ENCODE peak calls at places on chromosomes 13 and 19, in eight cellular contexts. One of them, this sample, is unnamed.

GRCh38 chr13:44660050-44660449 is 83.9 kb upstream of the TSC22D1 start:
- DNase-seq in gastrocnemius medialis: no peak
- DNase-seq in NCI-H1105 treated with DMSO at 0.1 percent for 48 hours: no peak
- DNase-seq in NCI-H1417: no peak
- DNase-seq in endothelial cell: no peak
- DNase-seq in Jurkat, Clone E6-1: no peak
- DNase-seq in omental fat pad: no peak
- DNase-seq in T-cell: no peak
- DNase-seq in this sample: no peak

GRCh38 chr19:46204008-46204407 is 25.5 kb upstream of the IGFL1 start:
- DNase-seq in omental fat pad: no peak
- DNase-seq in T-cell: no peak
- DNase-seq in endothelial cell: no peak
- DNase-seq in Jurkat, Clone E6-1: no peak
- DNase-seq in NCI-H1105 treated with DMSO at 0.1 percent for 48 hours: no peak
- DNase-seq in gastrocnemius medialis: no peak
- DNase-seq in NCI-H1417: no peak
- DNase-seq in this sample: no peak

GRCh38 chr13:51444922-51445321 is 7.9 kb downstream of the INTS6 start:
- DNase-seq in gastrocnemius medialis: no peak
- DNase-seq in Jurkat, Clone E6-1: peak
- DNase-seq in T-cell: no peak
- DNase-seq in omental fat pad: no peak
- DNase-seq in endothelial cell: no peak
- DNase-seq in NCI-H1105 treated with DMSO at 0.1 percent for 48 hours: no peak
- DNase-seq in NCI-H1417: peak
- DNase-seq in this sample: no peak

GRCh38 chr13:41455725-41456419 is 1.5 kb upstream of the RGCC start:
- DNase-seq in NCI-H1417: no peak
- DNase-seq in omental fat pad: no peak
- DNase-seq in gastrocnemius medialis: no peak
- DNase-seq in Jurkat, Clone E6-1: no peak
- DNase-seq in endothelial cell: no peak
- DNase-seq in T-cell: no peak
- DNase-seq in NCI-H1105 treated with DMSO at 0.1 percent for 48 hours: no peak
- DNase-seq in this sample: no peak

GRCh38 chr19:55554749-55555152 is 9.4 kb upstream of the SBK3 start:
- DNase-seq in T-cell: no peak
- DNase-seq in NCI-H1105 treated with DMSO at 0.1 percent for 48 hours: peak
- DNase-seq in NCI-H1417: peak
- DNase-seq in omental fat pad: no peak
- DNase-seq in gastrocnemius medialis: peak
- DNase-seq in endothelial cell: no peak
- DNase-seq in Jurkat, Clone E6-1: no peak
- DNase-seq in this sample: no peak

GRCh38 chr13:28349901-28350654 is 144.8 kb downstream of the FLT1 start:
- DNase-seq in endothelial cell: no peak
- DNase-seq in NCI-H1105 treated with DMSO at 0.1 percent for 48 hours: no peak
- DNase-seq in T-cell: no peak
- DNase-seq in omental fat pad: no peak
- DNase-seq in NCI-H1417: no peak
- DNase-seq in gastrocnemius medialis: no peak
- DNase-seq in Jurkat, Clone E6-1: no peak
- DNase-seq in this sample: no peak

GRCh38 chr13:51636349-51636890 is 52.2 kb downstream of the WDFY2 start:
- DNase-seq in NCI-H1417: peak
- DNase-seq in T-cell: no peak
- DNase-seq in Jurkat, Clone E6-1: no peak
- DNase-seq in endothelial cell: no peak
- DNase-seq in NCI-H1105 treated with DMSO at 0.1 percent for 48 hours: no peak
- DNase-seq in omental fat pad: no peak
- DNase-seq in gastrocnemius medialis: no peak
- DNase-seq in this sample: no peak

GRCh38 chr13:104586010-104586746 is 1520.0 kb upstream of the SLC10A2 start:
- DNase-seq in omental fat pad: no peak
- DNase-seq in NCI-H1417: no peak
- DNase-seq in Jurkat, Clone E6-1: no peak
- DNase-seq in endothelial cell: no peak
- DNase-seq in gastrocnemius medialis: no peak
- DNase-seq in NCI-H1105 treated with DMSO at 0.1 percent for 48 hours: peak
- DNase-seq in T-cell: no peak
- DNase-seq in this sample: no peak

GRCh38 chr19:16514383-16515019 is 18.3 kb downstream of the C19orf44 start:
- DNase-seq in Jurkat, Clone E6-1: no peak
- DNase-seq in gastrocnemius medialis: no peak
- DNase-seq in NCI-H1105 treated with DMSO at 0.1 percent for 48 hours: no peak
- DNase-seq in omental fat pad: no peak
- DNase-seq in NCI-H1417: no peak
- DNase-seq in endothelial cell: no peak
- DNase-seq in T-cell: no peak
- DNase-seq in this sample: no peak

GRCh38 chr13:25253702-25254101 is 33.6 kb downstream of the MTMR6 start:
- DNase-seq in NCI-H1105 treated with DMSO at 0.1 percent for 48 hours: no peak
- DNase-seq in omental fat pad: no peak
- DNase-seq in NCI-H1417: no peak
- DNase-seq in T-cell: no peak
- DNase-seq in endothelial cell: no peak
- DNase-seq in gastrocnemius medialis: no peak
- DNase-seq in Jurkat, Clone E6-1: no peak
- DNase-seq in this sample: no peak

GRCh38 chr19:15871570-15871969 is 26.3 kb downstream of the CYP4F2 start:
- DNase-seq in endothelial cell: no peak
- DNase-seq in Jurkat, Clone E6-1: peak
- DNase-seq in NCI-H1417: no peak
- DNase-seq in T-cell: no peak
- DNase-seq in NCI-H1105 treated with DMSO at 0.1 percent for 48 hours: no peak
- DNase-seq in omental fat pad: no peak
- DNase-seq in gastrocnemius medialis: no peak
- DNase-seq in this sample: no peak

GRCh38 chr13:52848455-52849190 is at the start of gene PCDH8:
- DNase-seq in omental fat pad: no peak
- DNase-seq in NCI-H1417: peak
- DNase-seq in endothelial cell: peak
- DNase-seq in T-cell: no peak
- DNase-seq in gastrocnemius medialis: no peak
- DNase-seq in NCI-H1105 treated with DMSO at 0.1 percent for 48 hours: peak
- DNase-seq in Jurkat, Clone E6-1: no peak
- DNase-seq in this sample: no peak

GRCh38 chr19:13621413-13621812 is 115.1 kb upstream of the CACNA1A start:
- DNase-seq in gastrocnemius medialis: no peak
- DNase-seq in Jurkat, Clone E6-1: no peak
- DNase-seq in omental fat pad: peak
- DNase-seq in NCI-H1105 treated with DMSO at 0.1 percent for 48 hours: no peak
- DNase-seq in NCI-H1417: no peak
- DNase-seq in endothelial cell: no peak
- DNase-seq in T-cell: no peak
- DNase-seq in this sample: peak

GRCh38 chr13:27638521-27638920 is 16.8 kb downstream of the POLR1D start:
- DNase-seq in NCI-H1105 treated with DMSO at 0.1 percent for 48 hours: no peak
- DNase-seq in gastrocnemius medialis: no peak
- DNase-seq in NCI-H1417: no peak
- DNase-seq in Jurkat, Clone E6-1: no peak
- DNase-seq in endothelial cell: no peak
- DNase-seq in omental fat pad: no peak
- DNase-seq in T-cell: no peak
- DNase-seq in this sample: no peak

GRCh38 chr13:43284162-43284561 is 260.8 kb downstream of the DNAJC15 start:
- DNase-seq in omental fat pad: no peak
- DNase-seq in endothelial cell: no peak
- DNase-seq in T-cell: no peak
- DNase-seq in NCI-H1105 treated with DMSO at 0.1 percent for 48 hours: no peak
- DNase-seq in gastrocnemius medialis: no peak
- DNase-seq in NCI-H1417: no peak
- DNase-seq in Jurkat, Clone E6-1: no peak
- DNase-seq in this sample: peak

GRCh38 chr19:4062576-4063368 is 3.9 kb downstream of the ZBTB7A start:
- DNase-seq in Jurkat, Clone E6-1: no peak
- DNase-seq in gastrocnemius medialis: no peak
- DNase-seq in omental fat pad: no peak
- DNase-seq in T-cell: no peak
- DNase-seq in NCI-H1417: no peak
- DNase-seq in NCI-H1105 treated with DMSO at 0.1 percent for 48 hours: no peak
- DNase-seq in endothelial cell: no peak
- DNase-seq in this sample: no peak

GRCh38 chr13:113275387-113275786 is 21.7 kb upstream of the LAMP1 start:
- DNase-seq in NCI-H1105 treated with DMSO at 0.1 percent for 48 hours: peak
- DNase-seq in gastrocnemius medialis: peak
- DNase-seq in endothelial cell: peak
- DNase-seq in NCI-H1417: peak
- DNase-seq in T-cell: no peak
- DNase-seq in Jurkat, Clone E6-1: peak
- DNase-seq in omental fat pad: no peak
- DNase-seq in this sample: no peak

GRCh38 chr13:39414339-39414738 is 188.7 kb downstream of the LHFPL6 start:
- DNase-seq in Jurkat, Clone E6-1: no peak
- DNase-seq in NCI-H1105 treated with DMSO at 0.1 percent for 48 hours: no peak
- DNase-seq in NCI-H1417: no peak
- DNase-seq in omental fat pad: no peak
- DNase-seq in T-cell: no peak
- DNase-seq in gastrocnemius medialis: no peak
- DNase-seq in endothelial cell: no peak
- DNase-seq in this sample: no peak

GRCh38 chr13:49184621-49185020 is 35.5 kb upstream of the MLNR start:
- DNase-seq in NCI-H1417: no peak
- DNase-seq in endothelial cell: no peak
- DNase-seq in T-cell: no peak
- DNase-seq in omental fat pad: no peak
- DNase-seq in Jurkat, Clone E6-1: no peak
- DNase-seq in gastrocnemius medialis: no peak
- DNase-seq in NCI-H1105 treated with DMSO at 0.1 percent for 48 hours: no peak
- DNase-seq in this sample: no peak

GRCh38 chr13:23321534-23322241 is 111.8 kb downstream of the SACS start:
- DNase-seq in gastrocnemius medialis: peak
- DNase-seq in omental fat pad: no peak
- DNase-seq in T-cell: no peak
- DNase-seq in NCI-H1105 treated with DMSO at 0.1 percent for 48 hours: no peak
- DNase-seq in Jurkat, Clone E6-1: no peak
- DNase-seq in NCI-H1417: no peak
- DNase-seq in endothelial cell: no peak
- DNase-seq in this sample: peak

GRCh38 chr19:47742636-47743035 is 2.7 kb upstream of the NOP53 start:
- DNase-seq in endothelial cell: no peak
- DNase-seq in NCI-H1105 treated with DMSO at 0.1 percent for 48 hours: no peak
- DNase-seq in Jurkat, Clone E6-1: no peak
- DNase-seq in omental fat pad: no peak
- DNase-seq in gastrocnemius medialis: no peak
- DNase-seq in NCI-H1417: no peak
- DNase-seq in T-cell: no peak
- DNase-seq in this sample: no peak

GRCh38 chr13:39038569-39038898 is 278 bp downstream of the NHLRC3 start:
- DNase-seq in endothelial cell: no peak
- DNase-seq in omental fat pad: no peak
- DNase-seq in T-cell: peak
- DNase-seq in Jurkat, Clone E6-1: peak
- DNase-seq in NCI-H1417: no peak
- DNase-seq in NCI-H1105 treated with DMSO at 0.1 percent for 48 hours: peak
- DNase-seq in gastrocnemius medialis: no peak
- DNase-seq in this sample: no peak

GRCh38 chr13:72293206-72293605 is 426.2 kb upstream of the DACH1 start:
- DNase-seq in omental fat pad: no peak
- DNase-seq in NCI-H1105 treated with DMSO at 0.1 percent for 48 hours: no peak
- DNase-seq in endothelial cell: no peak
- DNase-seq in T-cell: no peak
- DNase-seq in gastrocnemius medialis: no peak
- DNase-seq in Jurkat, Clone E6-1: no peak
- DNase-seq in NCI-H1417: no peak
- DNase-seq in this sample: no peak

GRCh38 chr13:76830805-76831204 is 55.4 kb downstream of the KCTD12 start:
- DNase-seq in Jurkat, Clone E6-1: no peak
- DNase-seq in NCI-H1417: no peak
- DNase-seq in endothelial cell: no peak
- DNase-seq in T-cell: no peak
- DNase-seq in gastrocnemius medialis: no peak
- DNase-seq in omental fat pad: no peak
- DNase-seq in NCI-H1105 treated with DMSO at 0.1 percent for 48 hours: no peak
- DNase-seq in this sample: no peak